ENCODE peak calls at places on chromosome 17, in seven cellular contexts. One of them, this sample, is unnamed.

GRCh38 chr17:28570716-28571254 is 539 bp downstream of the PIGS start:
- DNase-seq in GM23248: peak
- DNase-seq in neural progenitor cell: peak
- DNase-seq in MM.1S: peak
- DNase-seq in HCT116: no peak
- DNase-seq in GM23338: peak
- DNase-seq in PC-3: peak
- DNase-seq in this sample: peak

GRCh38 chr17:13704333-13704732 is 102.6 kb upstream of the HS3ST3A1 start:
- DNase-seq in HCT116: no peak
- DNase-seq in neural progenitor cell: no peak
- DNase-seq in GM23248: peak
- DNase-seq in GM23338: no peak
- DNase-seq in MM.1S: no peak
- DNase-seq in PC-3: peak
- DNase-seq in this sample: no peak

GRCh38 chr17:82937411-82938371 is 97.9 kb upstream of the ZNF750 start:
- DNase-seq in GM23338: peak
- DNase-seq in PC-3: no peak
- DNase-seq in MM.1S: no peak
- DNase-seq in HCT116: no peak
- DNase-seq in GM23248: no peak
- DNase-seq in neural progenitor cell: no peak
- DNase-seq in this sample: no peak

GRCh38 chr17:50636145-50636803 is 1.6 kb downstream of the ABCC3 start:
- DNase-seq in MM.1S: no peak
- DNase-seq in neural progenitor cell: no peak
- DNase-seq in PC-3: no peak
- DNase-seq in GM23248: no peak
- DNase-seq in HCT116: no peak
- DNase-seq in GM23338: no peak
- DNase-seq in this sample: no peak

GRCh38 chr17:32875904-32876413 is 965 bp downstream of the MYO1D start:
- DNase-seq in HCT116: no peak
- DNase-seq in GM23248: peak
- DNase-seq in MM.1S: peak
- DNase-seq in GM23338: no peak
- DNase-seq in PC-3: peak
- DNase-seq in neural progenitor cell: no peak
- DNase-seq in this sample: no peak

GRCh38 chr17:67881083-67881482 is 55.8 kb downstream of the BPTF start:
- DNase-seq in neural progenitor cell: no peak
- DNase-seq in GM23248: no peak
- DNase-seq in MM.1S: no peak
- DNase-seq in PC-3: no peak
- DNase-seq in GM23338: no peak
- DNase-seq in HCT116: no peak
- DNase-seq in this sample: no peak

GRCh38 chr17:50472286-50472685 is 3.6 kb upstream of the CHAD start:
- DNase-seq in HCT116: no peak
- DNase-seq in GM23248: no peak
- DNase-seq in PC-3: no peak
- DNase-seq in MM.1S: no peak
- DNase-seq in neural progenitor cell: no peak
- DNase-seq in GM23338: no peak
- DNase-seq in this sample: no peak

GRCh38 chr17:77521076-77521475 is 380.3 kb downstream of the SEC14L1 start:
- DNase-seq in PC-3: no peak
- DNase-seq in neural progenitor cell: no peak
- DNase-seq in HCT116: no peak
- DNase-seq in GM23248: no peak
- DNase-seq in GM23338: no peak
- DNase-seq in MM.1S: no peak
- DNase-seq in this sample: no peak

GRCh38 chr17:27994586-27994985 is 47.9 kb upstream of the NLK start:
- DNase-seq in HCT116: no peak
- DNase-seq in neural progenitor cell: no peak
- DNase-seq in PC-3: no peak
- DNase-seq in GM23338: no peak
- DNase-seq in MM.1S: no peak
- DNase-seq in GM23248: no peak
- DNase-seq in this sample: no peak

GRCh38 chr17:29145289-29146058 is 34.7 kb downstream of the MYO18A start:
- DNase-seq in HCT116: no peak
- DNase-seq in MM.1S: peak
- DNase-seq in PC-3: peak
- DNase-seq in neural progenitor cell: peak
- DNase-seq in GM23248: peak
- DNase-seq in GM23338: peak
- DNase-seq in this sample: peak

GRCh38 chr17:40115101-40115436 is 6.7 kb upstream of the MSL1 start:
- DNase-seq in HCT116: no peak
- DNase-seq in GM23338: no peak
- DNase-seq in GM23248: no peak
- DNase-seq in PC-3: no peak
- DNase-seq in neural progenitor cell: no peak
- DNase-seq in MM.1S: peak
- DNase-seq in this sample: no peak

GRCh38 chr17:49337900-49338299 is 24.1 kb downstream of the ZNF652 start:
- DNase-seq in HCT116: no peak
- DNase-seq in GM23248: peak
- DNase-seq in PC-3: no peak
- DNase-seq in neural progenitor cell: no peak
- DNase-seq in GM23338: no peak
- DNase-seq in MM.1S: no peak
- DNase-seq in this sample: no peak

GRCh38 chr17:28973414-28973813 is 22.1 kb upstream of the PHF12 start:
- DNase-seq in HCT116: no peak
- DNase-seq in neural progenitor cell: no peak
- DNase-seq in GM23338: no peak
- DNase-seq in MM.1S: no peak
- DNase-seq in GM23248: peak
- DNase-seq in PC-3: no peak
- DNase-seq in this sample: peak

GRCh38 chr17:18318771-18319450 is 3.8 kb downstream of the SMCR8 start:
- DNase-seq in GM23248: peak
- DNase-seq in neural progenitor cell: no peak
- DNase-seq in GM23338: no peak
- DNase-seq in MM.1S: no peak
- DNase-seq in HCT116: no peak
- DNase-seq in PC-3: no peak
- DNase-seq in this sample: no peak

GRCh38 chr17:79804856-79805696 is 8.2 kb upstream of the CBX8 start:
- DNase-seq in GM23248: no peak
- DNase-seq in HCT116: no peak
- DNase-seq in GM23338: no peak
- DNase-seq in PC-3: no peak
- DNase-seq in neural progenitor cell: no peak
- DNase-seq in MM.1S: no peak
- DNase-seq in this sample: no peak

GRCh38 chr17:62935481-62935880 is 30.6 kb upstream of the TANC2 start:
- DNase-seq in PC-3: no peak
- DNase-seq in HCT116: no peak
- DNase-seq in neural progenitor cell: no peak
- DNase-seq in GM23338: no peak
- DNase-seq in MM.1S: no peak
- DNase-seq in GM23248: no peak
- DNase-seq in this sample: no peak

GRCh38 chr17:77886387-77886728 is 72.1 kb upstream of the TNRC6C start:
- DNase-seq in HCT116: no peak
- DNase-seq in GM23338: no peak
- DNase-seq in MM.1S: no peak
- DNase-seq in PC-3: no peak
- DNase-seq in neural progenitor cell: no peak
- DNase-seq in GM23248: no peak
- DNase-seq in this sample: no peak

GRCh38 chr17:17538417-17539391 is 42.5 kb upstream of the RASD1 start:
- DNase-seq in GM23338: no peak
- DNase-seq in PC-3: peak
- DNase-seq in MM.1S: no peak
- DNase-seq in GM23248: no peak
- DNase-seq in HCT116: no peak
- DNase-seq in neural progenitor cell: no peak
- DNase-seq in this sample: peak

GRCh38 chr17:18026408-18026776 is 12.6 kb downstream of the ATPAF2 start:
- DNase-seq in PC-3: peak
- DNase-seq in GM23338: no peak
- DNase-seq in GM23248: peak
- DNase-seq in MM.1S: no peak
- DNase-seq in HCT116: no peak
- DNase-seq in neural progenitor cell: no peak
- DNase-seq in this sample: peak

GRCh38 chr17:44193326-44194084 is 6.2 kb downstream of the ATXN7L3 start:
- DNase-seq in HCT116: no peak
- DNase-seq in GM23248: no peak
- DNase-seq in neural progenitor cell: no peak
- DNase-seq in MM.1S: no peak
- DNase-seq in GM23338: no peak
- DNase-seq in PC-3: no peak
- DNase-seq in this sample: no peak

GRCh38 chr17:44324571-44325275 is at the start of gene SLC25A39:
- DNase-seq in PC-3: peak
- DNase-seq in GM23338: peak
- DNase-seq in neural progenitor cell: peak
- DNase-seq in MM.1S: peak
- DNase-seq in GM23248: peak
- DNase-seq in HCT116: peak
- DNase-seq in this sample: peak

GRCh38 chr17:78537217-78537860 is 39.9 kb downstream of the DNAH17 start:
- DNase-seq in MM.1S: no peak
- DNase-seq in HCT116: no peak
- DNase-seq in GM23248: no peak
- DNase-seq in neural progenitor cell: no peak
- DNase-seq in PC-3: no peak
- DNase-seq in GM23338: no peak
- DNase-seq in this sample: no peak

GRCh38 chr17:19290047-19290705 is 53.0 kb downstream of the EPN2 start:
- DNase-seq in MM.1S: no peak
- DNase-seq in GM23338: no peak
- DNase-seq in HCT116: no peak
- DNase-seq in PC-3: no peak
- DNase-seq in neural progenitor cell: no peak
- DNase-seq in GM23248: no peak
- DNase-seq in this sample: no peak

GRCh38 chr17:58574025-58574424 is 59.6 kb upstream of the MTMR4 start:
- DNase-seq in HCT116: no peak
- DNase-seq in MM.1S: no peak
- DNase-seq in PC-3: no peak
- DNase-seq in neural progenitor cell: no peak
- DNase-seq in GM23338: no peak
- DNase-seq in GM23248: no peak
- DNase-seq in this sample: no peak

GRCh38 chr17:58576679-58577367 is 62.4 kb upstream of the MTMR4 start:
- DNase-seq in HCT116: no peak
- DNase-seq in GM23248: no peak
- DNase-seq in GM23338: no peak
- DNase-seq in neural progenitor cell: no peak
- DNase-seq in MM.1S: peak
- DNase-seq in PC-3: no peak
- DNase-seq in this sample: peak

GRCh38 chr17:58572846-58573245 is 58.4 kb upstream of the MTMR4 start:
- DNase-seq in neural progenitor cell: peak
- DNase-seq in PC-3: no peak
- DNase-seq in GM23248: no peak
- DNase-seq in GM23338: no peak
- DNase-seq in MM.1S: no peak
- DNase-seq in HCT116: no peak
- DNase-seq in this sample: no peak

GRCh38 chr17:58577696-58578095 is 63.3 kb upstream of the MTMR4 start:
- DNase-seq in PC-3: peak
- DNase-seq in HCT116: peak
- DNase-seq in GM23248: peak
- DNase-seq in MM.1S: peak
- DNase-seq in neural progenitor cell: peak
- DNase-seq in GM23338: peak
- DNase-seq in this sample: peak

GRCh38 chr17:58575511-58575910 is 61.1 kb upstream of the MTMR4 start:
- DNase-seq in GM23248: peak
- DNase-seq in MM.1S: no peak
- DNase-seq in neural progenitor cell: no peak
- DNase-seq in GM23338: no peak
- DNase-seq in HCT116: peak
- DNase-seq in PC-3: peak
- DNase-seq in this sample: peak
- TF ChIP-seq EZH2phosphoT487 in GM23248: no peak
- TF ChIP-seq EZH2phosphoT487 in MM.1S: no peak
- TF ChIP-seq EZH2phosphoT487 in neural progenitor cell: no peak
- TF ChIP-seq EZH2phosphoT487 in GM23338: no peak
- TF ChIP-seq EZH2phosphoT487 in HCT116: no peak
- TF ChIP-seq EZH2phosphoT487 in PC-3: no peak
- TF ChIP-seq EZH2phosphoT487 in this sample: no peak

GRCh38 chr17:1000597-1001490 is 3.9 kb downstream of the TIMM22 start:
- DNase-seq in MM.1S: no peak
- DNase-seq in GM23248: peak
- DNase-seq in neural progenitor cell: no peak
- DNase-seq in HCT116: no peak
- DNase-seq in GM23338: no peak
- DNase-seq in PC-3: no peak
- DNase-seq in this sample: peak
- H3K4me3 ChIP-seq in MM.1S: no peak
- H3K4me3 ChIP-seq in GM23248: no peak
- H3K4me3 ChIP-seq in neural progenitor cell: no peak
- H3K4me3 ChIP-seq in HCT116: no peak
- H3K4me3 ChIP-seq in GM23338: no peak
- H3K4me3 ChIP-seq in PC-3: no peak
- H3K4me3 ChIP-seq in this sample: no peak

GRCh38 chr17:47733414-47734288 is 615 bp downstream of the TBX21 start:
- DNase-seq in MM.1S: no peak
- DNase-seq in GM23248: peak
- DNase-seq in GM23338: peak
- DNase-seq in HCT116: no peak
- DNase-seq in neural progenitor cell: peak
- DNase-seq in PC-3: no peak
- DNase-seq in this sample: no peak
- TF ChIP-seq EZH2 in MM.1S: peak
- TF ChIP-seq EZH2 in GM23248: peak
- TF ChIP-seq EZH2 in GM23338: peak
- TF ChIP-seq EZH2 in HCT116: no peak
- TF ChIP-seq EZH2 in neural progenitor cell: peak
- TF ChIP-seq EZH2 in PC-3: no peak
- TF ChIP-seq EZH2 in this sample: peak

GRCh38 chr17:7098802-7099459 is 15.7 kb downstream of the ASGR2 start:
- DNase-seq in GM23338: no peak
- DNase-seq in neural progenitor cell: no peak
- DNase-seq in PC-3: no peak
- DNase-seq in GM23248: no peak
- DNase-seq in MM.1S: no peak
- DNase-seq in HCT116: no peak
- DNase-seq in this sample: no peak

GRCh38 chr17:7095642-7096041 is 15.6 kb upstream of the CLEC10A start:
- DNase-seq in GM23248: no peak
- DNase-seq in MM.1S: no peak
- DNase-seq in GM23338: no peak
- DNase-seq in HCT116: no peak
- DNase-seq in neural progenitor cell: no peak
- DNase-seq in PC-3: no peak
- DNase-seq in this sample: no peak

GRCh38 chr17:7097940-7098339 is 16.7 kb downstream of the ASGR2 start:
- DNase-seq in GM23338: no peak
- DNase-seq in GM23248: peak
- DNase-seq in HCT116: no peak
- DNase-seq in PC-3: peak
- DNase-seq in MM.1S: no peak
- DNase-seq in neural progenitor cell: no peak
- DNase-seq in this sample: no peak

GRCh38 chr17:7094661-7095064 is 14.6 kb upstream of the CLEC10A start:
- DNase-seq in MM.1S: no peak
- DNase-seq in GM23338: no peak
- DNase-seq in PC-3: no peak
- DNase-seq in neural progenitor cell: no peak
- DNase-seq in GM23248: no peak
- DNase-seq in HCT116: no peak
- DNase-seq in this sample: no peak
- TF ChIP-seq EZH2phosphoT487 in MM.1S: no peak
- TF ChIP-seq EZH2phosphoT487 in GM23338: no peak
- TF ChIP-seq EZH2phosphoT487 in PC-3: no peak
- TF ChIP-seq EZH2phosphoT487 in neural progenitor cell: no peak
- TF ChIP-seq EZH2phosphoT487 in GM23248: no peak
- TF ChIP-seq EZH2phosphoT487 in HCT116: no peak
- TF ChIP-seq EZH2phosphoT487 in this sample: no peak